ENCODE peak calls at places on chromosomes 6 and 20, in eight cellular contexts. One of them, this sample, is unnamed.

GRCh38 chr6:137389150-137389664 is 105.0 kb downstream of the OLIG3 start:
- DNase-seq in left ventricle myocardium inferior: no peak
- DNase-seq in kidney epithelial cell: peak
- DNase-seq in prostate gland: no peak
- DNase-seq in brain microvascular endothelial cell: peak
- DNase-seq in PC-9: no peak
- DNase-seq in fibroblast of lung: no peak
- DNase-seq in cardiac fibroblast: peak
- DNase-seq in this sample: no peak

GRCh38 chr6:83442752-83443151 is 11.9 kb upstream of the ME1 start:
- DNase-seq in left ventricle myocardium inferior: no peak
- DNase-seq in kidney epithelial cell: peak
- DNase-seq in prostate gland: no peak
- DNase-seq in brain microvascular endothelial cell: no peak
- DNase-seq in PC-9: no peak
- DNase-seq in fibroblast of lung: peak
- DNase-seq in cardiac fibroblast: peak
- DNase-seq in this sample: no peak

GRCh38 chr6:121635355-121635754 is 199.9 kb downstream of the GJA1 start:
- DNase-seq in left ventricle myocardium inferior: no peak
- DNase-seq in kidney epithelial cell: no peak
- DNase-seq in prostate gland: no peak
- DNase-seq in brain microvascular endothelial cell: no peak
- DNase-seq in PC-9: no peak
- DNase-seq in fibroblast of lung: no peak
- DNase-seq in cardiac fibroblast: no peak
- DNase-seq in this sample: no peak

GRCh38 chr6:136136274-136136673 is 113.8 kb downstream of the MTFR2 start:
- DNase-seq in left ventricle myocardium inferior: no peak
- DNase-seq in kidney epithelial cell: no peak
- DNase-seq in prostate gland: no peak
- DNase-seq in brain microvascular endothelial cell: no peak
- DNase-seq in PC-9: no peak
- DNase-seq in fibroblast of lung: no peak
- DNase-seq in cardiac fibroblast: no peak
- DNase-seq in this sample: no peak

GRCh38 chr6:137112067-137112355 is 61.4 kb downstream of the IL22RA2 start:
- DNase-seq in left ventricle myocardium inferior: no peak
- DNase-seq in kidney epithelial cell: peak
- DNase-seq in prostate gland: no peak
- DNase-seq in brain microvascular endothelial cell: peak
- DNase-seq in PC-9: no peak
- DNase-seq in fibroblast of lung: peak
- DNase-seq in cardiac fibroblast: peak
- DNase-seq in this sample: no peak

GRCh38 chr6:41161851-41162552 is 914 bp downstream of the TREM2 start:
- DNase-seq in left ventricle myocardium inferior: no peak
- DNase-seq in kidney epithelial cell: no peak
- DNase-seq in prostate gland: no peak
- DNase-seq in brain microvascular endothelial cell: no peak
- DNase-seq in PC-9: no peak
- DNase-seq in fibroblast of lung: no peak
- DNase-seq in cardiac fibroblast: no peak
- DNase-seq in this sample: no peak

GRCh38 chr6:169809386-169809785 is 58.0 kb downstream of the ERMARD start:
- DNase-seq in left ventricle myocardium inferior: no peak
- DNase-seq in kidney epithelial cell: no peak
- DNase-seq in prostate gland: no peak
- DNase-seq in brain microvascular endothelial cell: no peak
- DNase-seq in PC-9: no peak
- DNase-seq in fibroblast of lung: no peak
- DNase-seq in cardiac fibroblast: no peak
- DNase-seq in this sample: no peak

GRCh38 chr6:169968541-169969270 is 217.3 kb downstream of the ERMARD start:
- DNase-seq in left ventricle myocardium inferior: no peak
- DNase-seq in kidney epithelial cell: no peak
- DNase-seq in prostate gland: no peak
- DNase-seq in brain microvascular endothelial cell: no peak
- DNase-seq in PC-9: no peak
- DNase-seq in fibroblast of lung: no peak
- DNase-seq in cardiac fibroblast: no peak
- DNase-seq in this sample: no peak

GRCh38 chr6:112802154-112802553 is 455.0 kb downstream of the RFPL4B start:
- DNase-seq in left ventricle myocardium inferior: no peak
- DNase-seq in kidney epithelial cell: peak
- DNase-seq in prostate gland: no peak
- DNase-seq in brain microvascular endothelial cell: peak
- DNase-seq in PC-9: no peak
- DNase-seq in fibroblast of lung: peak
- DNase-seq in cardiac fibroblast: peak
- DNase-seq in this sample: peak

GRCh38 chr6:156870926-156871539 is 93.9 kb downstream of the ARID1B start:
- DNase-seq in left ventricle myocardium inferior: no peak
- DNase-seq in kidney epithelial cell: no peak
- DNase-seq in prostate gland: no peak
- DNase-seq in brain microvascular endothelial cell: no peak
- DNase-seq in PC-9: no peak
- DNase-seq in fibroblast of lung: no peak
- DNase-seq in cardiac fibroblast: no peak
- DNase-seq in this sample: no peak

GRCh38 chr6:56026461-56027180 is 151.2 kb upstream of the BMP5 start:
- DNase-seq in left ventricle myocardium inferior: no peak
- DNase-seq in kidney epithelial cell: no peak
- DNase-seq in prostate gland: no peak
- DNase-seq in brain microvascular endothelial cell: peak
- DNase-seq in PC-9: peak
- DNase-seq in fibroblast of lung: peak
- DNase-seq in cardiac fibroblast: peak
- DNase-seq in this sample: no peak

GRCh38 chr20:54984104-54984448 is 508.7 kb downstream of the DOK5 start:
- DNase-seq in left ventricle myocardium inferior: no peak
- DNase-seq in kidney epithelial cell: no peak
- DNase-seq in prostate gland: no peak
- DNase-seq in brain microvascular endothelial cell: no peak
- DNase-seq in PC-9: no peak
- DNase-seq in fibroblast of lung: no peak
- DNase-seq in cardiac fibroblast: no peak
- DNase-seq in this sample: no peak

GRCh38 chr20:47680804-47681529 is 104.3 kb downstream of the SULF2 start:
- DNase-seq in left ventricle myocardium inferior: no peak
- DNase-seq in kidney epithelial cell: no peak
- DNase-seq in prostate gland: no peak
- DNase-seq in brain microvascular endothelial cell: peak
- DNase-seq in PC-9: no peak
- DNase-seq in fibroblast of lung: peak
- DNase-seq in cardiac fibroblast: no peak
- DNase-seq in this sample: no peak

GRCh38 chr20:37504404-37505096 is 16.5 kb upstream of the NNAT start:
- DNase-seq in left ventricle myocardium inferior: no peak
- DNase-seq in kidney epithelial cell: no peak
- DNase-seq in prostate gland: no peak
- DNase-seq in brain microvascular endothelial cell: no peak
- DNase-seq in PC-9: no peak
- DNase-seq in fibroblast of lung: no peak
- DNase-seq in cardiac fibroblast: no peak
- DNase-seq in this sample: no peak

GRCh38 chr6:54654376-54654775 is 192.2 kb upstream of the FAM83B start:
- DNase-seq in left ventricle myocardium inferior: no peak
- DNase-seq in kidney epithelial cell: peak
- DNase-seq in prostate gland: no peak
- DNase-seq in brain microvascular endothelial cell: no peak
- DNase-seq in PC-9: no peak
- DNase-seq in fibroblast of lung: no peak
- DNase-seq in cardiac fibroblast: no peak
- DNase-seq in this sample: no peak

GRCh38 chr20:21702553-21703467 is 2.7 kb upstream of the PAX1 start:
- DNase-seq in left ventricle myocardium inferior: peak
- DNase-seq in kidney epithelial cell: no peak
- DNase-seq in prostate gland: peak
- DNase-seq in brain microvascular endothelial cell: peak
- DNase-seq in PC-9: peak
- DNase-seq in fibroblast of lung: peak
- DNase-seq in cardiac fibroblast: peak
- DNase-seq in this sample: no peak

GRCh38 chr6:36809933-36810844 is 29.1 kb downstream of the CPNE5 start:
- DNase-seq in left ventricle myocardium inferior: no peak
- DNase-seq in kidney epithelial cell: no peak
- DNase-seq in prostate gland: no peak
- DNase-seq in brain microvascular endothelial cell: no peak
- DNase-seq in PC-9: no peak
- DNase-seq in fibroblast of lung: no peak
- DNase-seq in cardiac fibroblast: no peak
- DNase-seq in this sample: no peak
- TF ChIP-seq CTCF in left ventricle myocardium inferior: no peak
- TF ChIP-seq CTCF in kidney epithelial cell: peak
- TF ChIP-seq CTCF in prostate gland: no peak
- TF ChIP-seq CTCF in brain microvascular endothelial cell: peak
- TF ChIP-seq CTCF in PC-9: no peak
- TF ChIP-seq CTCF in fibroblast of lung: no peak
- TF ChIP-seq CTCF in cardiac fibroblast: peak
- TF ChIP-seq CTCF in this sample: peak

DNA sequence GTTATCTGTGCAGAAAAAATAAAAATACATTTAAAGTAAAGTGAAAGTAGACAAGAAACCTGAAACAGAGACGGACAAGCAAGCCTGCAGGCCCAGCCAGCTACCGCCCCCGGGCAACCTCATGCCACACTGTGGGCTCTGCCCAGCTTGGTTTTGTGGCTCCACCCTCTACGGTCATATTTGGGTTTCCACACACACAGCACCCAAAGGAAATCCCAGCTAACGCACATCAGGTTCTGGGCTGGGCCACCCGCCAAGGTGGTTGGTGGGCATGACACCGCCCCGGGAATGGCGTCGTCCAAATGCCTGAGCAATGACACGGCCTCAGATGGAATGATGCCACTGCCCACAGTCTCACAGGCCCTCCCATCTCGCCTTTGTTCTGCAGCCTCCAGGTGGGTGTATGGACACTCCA is 22.9 kb downstream of the FAM110A start:
- DNase-seq in left ventricle myocardium inferior: no peak
- DNase-seq in kidney epithelial cell: peak
- DNase-seq in prostate gland: peak
- DNase-seq in brain microvascular endothelial cell: peak
- DNase-seq in PC-9: peak
- DNase-seq in fibroblast of lung: peak
- DNase-seq in cardiac fibroblast: peak
- DNase-seq in this sample: peak
- H3K4me3 ChIP-seq in left ventricle myocardium inferior: no peak
- H3K4me3 ChIP-seq in kidney epithelial cell: no peak
- H3K4me3 ChIP-seq in prostate gland: no peak
- H3K4me3 ChIP-seq in brain microvascular endothelial cell: no peak
- H3K4me3 ChIP-seq in PC-9: peak
- H3K4me3 ChIP-seq in fibroblast of lung: no peak
- H3K4me3 ChIP-seq in cardiac fibroblast: no peak
- H3K4me3 ChIP-seq in this sample: no peak

DNA sequence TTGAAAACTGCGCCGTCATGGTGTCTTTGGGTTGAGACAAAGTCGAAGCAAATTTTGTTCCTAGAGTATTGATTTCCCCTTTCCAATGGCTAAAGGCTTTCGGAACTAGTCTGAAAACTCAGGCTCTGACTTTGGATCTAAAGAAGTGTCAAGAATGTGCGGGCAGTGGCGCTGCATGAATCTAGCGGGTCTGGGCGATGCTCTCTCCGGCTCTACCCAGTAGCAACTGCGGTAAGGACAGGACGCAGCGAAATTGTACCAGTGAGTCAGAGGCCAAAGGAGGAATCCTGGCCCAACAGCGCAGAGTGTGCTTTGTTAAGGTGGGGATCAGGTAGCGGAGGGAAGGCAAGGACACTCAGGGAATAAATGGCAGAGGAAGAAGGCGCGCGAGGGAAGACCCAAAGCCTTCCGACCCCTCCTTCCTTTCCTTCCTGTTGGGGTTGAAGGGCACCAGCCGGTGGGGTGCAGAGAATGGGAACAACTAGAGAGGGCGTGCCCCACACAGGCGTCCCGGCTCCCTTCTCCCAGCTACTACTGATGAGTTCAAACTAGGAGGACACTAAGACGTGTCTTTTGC is 32.1 kb downstream of the HLA-F start:
- DNase-seq in left ventricle myocardium inferior: no peak
- DNase-seq in kidney epithelial cell: no peak
- DNase-seq in prostate gland: no peak
- DNase-seq in brain microvascular endothelial cell: no peak
- DNase-seq in PC-9: no peak
- DNase-seq in fibroblast of lung: no peak
- DNase-seq in cardiac fibroblast: no peak
- DNase-seq in this sample: no peak
- TF ChIP-seq CTCF in left ventricle myocardium inferior: no peak
- TF ChIP-seq CTCF in kidney epithelial cell: no peak
- TF ChIP-seq CTCF in prostate gland: no peak
- TF ChIP-seq CTCF in brain microvascular endothelial cell: no peak
- TF ChIP-seq CTCF in PC-9: no peak
- TF ChIP-seq CTCF in fibroblast of lung: no peak
- TF ChIP-seq CTCF in cardiac fibroblast: no peak
- TF ChIP-seq CTCF in this sample: no peak

GRCh38 chr20:64077094-64077493 is 2.2 kb downstream of the RGS19 start:
- DNase-seq in left ventricle myocardium inferior: peak
- DNase-seq in kidney epithelial cell: no peak
- DNase-seq in prostate gland: no peak
- DNase-seq in brain microvascular endothelial cell: no peak
- DNase-seq in PC-9: no peak
- DNase-seq in fibroblast of lung: no peak
- DNase-seq in cardiac fibroblast: no peak
- DNase-seq in this sample: no peak
- H3K4me3 ChIP-seq in left ventricle myocardium inferior: peak
- H3K4me3 ChIP-seq in kidney epithelial cell: no peak
- H3K4me3 ChIP-seq in prostate gland: no peak
- H3K4me3 ChIP-seq in brain microvascular endothelial cell: no peak
- H3K4me3 ChIP-seq in PC-9: no peak
- H3K4me3 ChIP-seq in fibroblast of lung: no peak
- H3K4me3 ChIP-seq in cardiac fibroblast: no peak
- H3K4me3 ChIP-seq in this sample: no peak

DNA sequence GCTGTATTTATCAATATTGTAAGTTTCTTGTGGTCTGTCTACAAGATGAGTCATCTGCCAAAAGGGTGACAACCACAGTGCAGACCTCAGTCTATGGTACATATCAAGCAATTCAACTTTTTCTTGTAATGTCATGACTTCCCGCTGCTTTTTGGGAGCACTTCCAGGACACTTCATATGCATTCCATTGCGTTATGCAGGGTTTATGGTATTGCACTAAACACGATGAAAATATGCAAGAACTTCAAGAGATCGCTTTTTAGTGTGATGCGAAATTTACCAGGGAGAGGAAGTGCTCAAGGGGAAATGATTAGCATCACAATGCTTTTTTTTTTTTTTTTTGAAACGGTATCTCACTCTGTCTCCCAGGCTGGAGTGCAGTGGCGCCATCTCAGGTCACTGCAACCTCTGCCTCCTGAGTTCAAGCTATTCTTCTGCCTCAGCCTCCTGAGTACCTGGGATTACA is 166.5 kb downstream of the TFAP2A start:
- DNase-seq in left ventricle myocardium inferior: no peak
- DNase-seq in kidney epithelial cell: no peak
- DNase-seq in prostate gland: no peak
- DNase-seq in brain microvascular endothelial cell: peak
- DNase-seq in PC-9: peak
- DNase-seq in fibroblast of lung: peak
- DNase-seq in cardiac fibroblast: no peak
- DNase-seq in this sample: no peak
- TF ChIP-seq CTCF in left ventricle myocardium inferior: no peak
- TF ChIP-seq CTCF in kidney epithelial cell: no peak
- TF ChIP-seq CTCF in prostate gland: no peak
- TF ChIP-seq CTCF in brain microvascular endothelial cell: peak
- TF ChIP-seq CTCF in PC-9: no peak
- TF ChIP-seq CTCF in fibroblast of lung: no peak
- TF ChIP-seq CTCF in cardiac fibroblast: no peak
- TF ChIP-seq CTCF in this sample: no peak